ENCODE peak calls at places on chromosomes 13 and 19, in five cellular contexts. One of them, this sample, is unnamed.

GRCh38 chr13:110443633-110444225 is 117.8 kb downstream of the RAB20 start:
- DNase-seq in PC-3: no peak
- DNase-seq in PC-9: no peak
- DNase-seq in fibroblast of lung: no peak
- DNase-seq in SJSA1: peak; percentile 66
- DNase-seq in this sample: no peak

GRCh38 chr19:18321729-18322091 is 1.2 kb downstream of the LSM4 start:
- DNase-seq in PC-3: no peak
- DNase-seq in PC-9: no peak
- DNase-seq in fibroblast of lung: no peak
- DNase-seq in SJSA1: no peak
- DNase-seq in this sample: no peak

GRCh38 chr13:42807236-42807635 is 25.9 kb downstream of the FAM216B start:
- DNase-seq in PC-3: peak; percentile 30
- DNase-seq in PC-9: no peak
- DNase-seq in fibroblast of lung: no peak
- DNase-seq in SJSA1: no peak
- DNase-seq in this sample: no peak

GRCh38 chr13:108769213-108770070 is 140.0 kb downstream of the MYO16 start:
- DNase-seq in PC-3: peak; percentile 75
- DNase-seq in PC-9: peak; percentile 93
- DNase-seq in fibroblast of lung: peak; percentile 19
- DNase-seq in SJSA1: no peak
- DNase-seq in this sample: no peak

GRCh38 chr13:43959291-43959690 is 79.6 kb downstream of the LACC1 start:
- DNase-seq in PC-3: no peak
- DNase-seq in PC-9: peak; percentile 41
- DNase-seq in fibroblast of lung: no peak
- DNase-seq in SJSA1: no peak
- DNase-seq in this sample: no peak

GRCh38 chr19:34336781-34337271 is 28.2 kb upstream of the GPI start:
- DNase-seq in PC-3: peak; percentile 32
- DNase-seq in PC-9: no peak
- DNase-seq in fibroblast of lung: no peak
- DNase-seq in SJSA1: no peak
- DNase-seq in this sample: no peak

GRCh38 chr13:91381371-91381770 is 17.1 kb upstream of the GPC5 start:
- DNase-seq in PC-3: peak; percentile 26
- DNase-seq in PC-9: no peak
- DNase-seq in fibroblast of lung: peak; percentile 28
- DNase-seq in SJSA1: no peak
- DNase-seq in this sample: no peak

GRCh38 chr19:3179739-3180293 is 1.2 kb downstream of the S1PR4 start:
- DNase-seq in PC-3: no peak
- DNase-seq in PC-9: no peak
- DNase-seq in fibroblast of lung: no peak
- DNase-seq in SJSA1: no peak
- DNase-seq in this sample: no peak

GRCh38 chr13:100600915-100601314 is 12.3 kb upstream of the GGACT start:
- DNase-seq in PC-3: no peak
- DNase-seq in PC-9: no peak
- DNase-seq in fibroblast of lung: no peak
- DNase-seq in SJSA1: no peak
- DNase-seq in this sample: no peak

GRCh38 chr19:57560049-57560491 is 407 bp upstream of the ZNF550 start:
- DNase-seq in PC-3: peak; percentile 55
- DNase-seq in PC-9: peak; percentile 86
- DNase-seq in fibroblast of lung: peak; percentile 70
- DNase-seq in SJSA1: peak; percentile 72
- DNase-seq in this sample: peak; percentile 16

GRCh38 chr13:98556968-98557591 is 19.8 kb downstream of the STK24 start:
- DNase-seq in PC-3: no peak
- DNase-seq in PC-9: no peak
- DNase-seq in fibroblast of lung: peak; percentile 72
- DNase-seq in SJSA1: no peak
- DNase-seq in this sample: no peak

GRCh38 chr19:21568816-21569496 is 63.6 kb downstream of the ZNF429 start:
- DNase-seq in PC-3: no peak
- DNase-seq in PC-9: peak; percentile 91
- DNase-seq in fibroblast of lung: peak; percentile 92
- DNase-seq in SJSA1: no peak
- DNase-seq in this sample: no peak

GRCh38 chr19:15285896-15286591 is 46.3 kb downstream of the BRD4 start:
- DNase-seq in PC-3: no peak
- DNase-seq in PC-9: no peak
- DNase-seq in fibroblast of lung: no peak
- DNase-seq in SJSA1: no peak
- DNase-seq in this sample: no peak

GRCh38 chr19:5103061-5103701 is 134.3 kb downstream of the KDM4B start:
- DNase-seq in PC-3: no peak
- DNase-seq in PC-9: no peak
- DNase-seq in fibroblast of lung: peak; percentile 70
- DNase-seq in SJSA1: no peak
- DNase-seq in this sample: no peak

GRCh38 chr19:5103812-5104410 is 135.0 kb downstream of the KDM4B start:
- DNase-seq in PC-3: no peak
- DNase-seq in PC-9: no peak
- DNase-seq in fibroblast of lung: no peak
- DNase-seq in SJSA1: no peak
- DNase-seq in this sample: no peak

GRCh38 chr19:5104871-5105351 is 136.0 kb downstream of the KDM4B start:
- DNase-seq in PC-3: no peak
- DNase-seq in PC-9: no peak
- DNase-seq in fibroblast of lung: no peak
- DNase-seq in SJSA1: no peak
- DNase-seq in this sample: no peak

GRCh38 chr19:5101871-5102270 is 133.0 kb downstream of the KDM4B start:
- DNase-seq in PC-3: no peak
- DNase-seq in PC-9: no peak
- DNase-seq in fibroblast of lung: no peak
- DNase-seq in SJSA1: no peak
- DNase-seq in this sample: no peak

DNA sequence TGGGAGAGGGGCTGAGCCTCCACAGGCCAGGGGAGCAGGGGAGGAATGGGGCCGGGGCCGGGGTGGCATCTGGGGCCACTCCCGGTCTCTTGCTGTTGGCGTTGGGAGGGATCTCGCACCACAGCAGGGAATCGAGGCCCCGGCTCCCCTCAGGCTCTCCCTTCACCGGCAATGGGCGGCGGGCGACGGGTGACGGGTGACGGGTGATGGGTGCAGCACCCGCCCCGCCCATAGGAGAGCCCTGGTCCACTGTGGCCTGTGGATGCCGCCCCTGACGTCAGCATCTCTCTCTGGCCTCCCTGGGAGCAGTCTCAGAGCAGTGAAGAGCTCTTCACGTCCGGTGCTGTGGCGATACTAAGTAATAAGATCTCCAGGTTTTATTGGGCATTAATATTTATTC is 133.6 kb downstream of the KDM4B start:
- DNase-seq in PC-3: no peak
- DNase-seq in PC-9: no peak
- DNase-seq in fibroblast of lung: no peak
- DNase-seq in SJSA1: no peak
- DNase-seq in this sample: no peak
- H3K27ac ChIP-seq in PC-3: no peak overlapping the region
- H3K27ac ChIP-seq in PC-9: no peak overlapping the region
- H3K27ac ChIP-seq in fibroblast of lung: no peak overlapping the region
- H3K27ac ChIP-seq in SJSA1: no peak overlapping the region
- H3K27ac ChIP-seq in this sample: no peak overlapping the region

GRCh38 chr13:92592757-92593156 is 633.9 kb upstream of the GPC6 start:
- DNase-seq in PC-3: no peak
- DNase-seq in PC-9: no peak
- DNase-seq in fibroblast of lung: no peak
- DNase-seq in SJSA1: no peak
- DNase-seq in this sample: no peak
- H3K4me3 ChIP-seq in PC-3: no peak overlapping the region
- H3K4me3 ChIP-seq in PC-9: no peak overlapping the region
- H3K4me3 ChIP-seq in fibroblast of lung: no peak overlapping the region
- H3K4me3 ChIP-seq in SJSA1: no peak overlapping the region
- H3K4me3 ChIP-seq in this sample: no peak overlapping the region

GRCh38 chr19:43675906-43676305 is 5.9 kb upstream of the PLAUR start:
- DNase-seq in PC-3: no peak
- DNase-seq in PC-9: no peak
- DNase-seq in fibroblast of lung: no peak
- DNase-seq in SJSA1: no peak
- DNase-seq in this sample: no peak
- H3K27ac ChIP-seq in PC-3: peak overlapping the region; percentile 99
- H3K27ac ChIP-seq in PC-9: peak overlapping the region; percentile 99
- H3K27ac ChIP-seq in fibroblast of lung: no peak overlapping the region
- H3K27ac ChIP-seq in SJSA1: no peak overlapping the region
- H3K27ac ChIP-seq in this sample: no peak overlapping the region

GRCh38 chr19:6475321-6476108 is 6.1 kb downstream of the DENND1C start:
- DNase-seq in PC-3: no peak
- DNase-seq in PC-9: no peak
- DNase-seq in fibroblast of lung: no peak
- DNase-seq in SJSA1: no peak
- DNase-seq in this sample: no peak
- H3K4me3 ChIP-seq in PC-3: no peak overlapping the region
- H3K4me3 ChIP-seq in PC-9: no peak overlapping the region
- H3K4me3 ChIP-seq in fibroblast of lung: no peak overlapping the region
- H3K4me3 ChIP-seq in SJSA1: no peak overlapping the region
- H3K4me3 ChIP-seq in this sample: no peak overlapping the region

DNA sequence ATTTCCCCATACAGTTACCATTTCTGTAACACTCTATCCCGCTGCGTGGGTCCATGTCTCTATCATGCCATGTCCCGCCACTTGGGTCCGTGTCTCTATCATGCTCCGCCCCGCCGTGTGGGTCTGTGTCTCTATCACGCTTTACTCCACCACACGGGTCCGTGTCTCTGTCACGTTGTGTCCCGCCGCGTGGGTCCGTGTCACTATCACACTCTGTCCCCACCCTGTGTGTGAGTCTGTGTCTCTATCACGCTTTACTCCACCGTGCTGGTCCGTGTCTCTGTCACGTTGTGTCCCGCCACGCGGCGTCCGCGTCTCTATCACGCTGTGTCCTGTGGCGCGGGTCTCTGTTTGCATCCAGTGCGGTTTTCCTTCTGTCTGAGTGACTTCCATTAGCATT is 11.6 kb downstream of the ADPRHL1 start:
- DNase-seq in PC-3: no peak
- DNase-seq in PC-9: no peak
- DNase-seq in fibroblast of lung: no peak
- DNase-seq in SJSA1: no peak
- DNase-seq in this sample: no peak
- H3K27ac ChIP-seq in PC-3: no peak overlapping the region
- H3K27ac ChIP-seq in PC-9: no peak overlapping the region
- H3K27ac ChIP-seq in fibroblast of lung: no peak overlapping the region
- H3K27ac ChIP-seq in SJSA1: no peak overlapping the region
- H3K27ac ChIP-seq in this sample: no peak overlapping the region

DNA sequence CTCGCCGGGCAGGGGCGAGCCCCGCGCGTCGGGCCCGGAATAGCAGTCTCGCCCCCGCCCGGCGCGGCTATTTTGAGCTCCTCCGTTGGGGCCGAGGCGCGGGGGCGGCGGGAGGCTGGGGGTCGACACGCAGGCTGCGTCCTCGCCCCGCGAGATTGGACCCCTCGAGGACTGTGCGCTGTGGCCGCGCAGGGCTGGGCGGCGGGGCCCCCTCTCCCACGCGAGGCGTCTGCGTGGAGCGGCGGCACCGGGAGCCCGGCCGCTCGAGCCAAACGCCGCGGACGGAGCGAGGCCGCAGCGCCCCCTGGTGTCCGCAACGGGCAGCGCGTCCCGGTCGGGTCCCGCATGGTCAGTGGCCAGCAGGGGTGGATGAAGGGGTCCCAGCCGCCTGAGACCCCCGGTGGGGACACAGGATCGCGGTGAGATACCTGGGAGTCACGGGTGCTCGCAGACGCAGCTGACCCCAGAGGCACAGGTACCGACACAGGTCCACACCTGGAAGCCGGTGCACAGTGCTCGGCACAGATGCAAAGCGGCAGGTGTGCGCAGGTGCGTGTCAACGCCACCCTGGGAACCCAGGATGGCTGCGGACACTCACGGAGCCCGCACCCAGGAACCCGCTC is 2.2 kb upstream of the CIRBP start:
- DNase-seq in PC-3: peak; percentile 54
- DNase-seq in PC-9: no peak
- DNase-seq in fibroblast of lung: no peak
- DNase-seq in SJSA1: no peak
- DNase-seq in this sample: no peak
- H3K4me3 ChIP-seq in PC-3: peak overlapping the region; percentile 67
- H3K4me3 ChIP-seq in PC-9: peak overlapping the region; percentile 59
- H3K4me3 ChIP-seq in fibroblast of lung: peak overlapping the region; percentile 51
- H3K4me3 ChIP-seq in SJSA1: peak overlapping the region; percentile 46
- H3K4me3 ChIP-seq in this sample: peak overlapping the region; percentile 60

GRCh38 chr19:5317321-5317720 is 23.3 kb downstream of the PTPRS start:
- DNase-seq in PC-3: no peak
- DNase-seq in PC-9: no peak
- DNase-seq in fibroblast of lung: no peak
- DNase-seq in SJSA1: no peak
- DNase-seq in this sample: no peak
- H3K27ac ChIP-seq in PC-3: no peak overlapping the region
- H3K27ac ChIP-seq in PC-9: no peak overlapping the region
- H3K27ac ChIP-seq in fibroblast of lung: no peak overlapping the region
- H3K27ac ChIP-seq in SJSA1: no peak overlapping the region
- H3K27ac ChIP-seq in this sample: no peak overlapping the region

GRCh38 chr19:39148939-39149529 is 23.4 kb downstream of the PAK4 start:
- DNase-seq in PC-3: no peak
- DNase-seq in PC-9: no peak
- DNase-seq in fibroblast of lung: no peak
- DNase-seq in SJSA1: no peak
- DNase-seq in this sample: no peak

GRCh38 chr19:39151209-39151608 is 25.6 kb downstream of the PAK4 start:
- DNase-seq in PC-3: no peak
- DNase-seq in PC-9: no peak
- DNase-seq in fibroblast of lung: no peak
- DNase-seq in SJSA1: no peak
- DNase-seq in this sample: no peak

GRCh38 chr19:39150807-39151206 is 25.2 kb downstream of the PAK4 start:
- DNase-seq in PC-3: no peak
- DNase-seq in PC-9: no peak
- DNase-seq in fibroblast of lung: no peak
- DNase-seq in SJSA1: no peak
- DNase-seq in this sample: no peak

GRCh38 chr19:39152066-39152465 is 26.5 kb downstream of the PAK4 start:
- DNase-seq in PC-3: no peak
- DNase-seq in PC-9: no peak
- DNase-seq in fibroblast of lung: no peak
- DNase-seq in SJSA1: no peak
- DNase-seq in this sample: no peak

DNA sequence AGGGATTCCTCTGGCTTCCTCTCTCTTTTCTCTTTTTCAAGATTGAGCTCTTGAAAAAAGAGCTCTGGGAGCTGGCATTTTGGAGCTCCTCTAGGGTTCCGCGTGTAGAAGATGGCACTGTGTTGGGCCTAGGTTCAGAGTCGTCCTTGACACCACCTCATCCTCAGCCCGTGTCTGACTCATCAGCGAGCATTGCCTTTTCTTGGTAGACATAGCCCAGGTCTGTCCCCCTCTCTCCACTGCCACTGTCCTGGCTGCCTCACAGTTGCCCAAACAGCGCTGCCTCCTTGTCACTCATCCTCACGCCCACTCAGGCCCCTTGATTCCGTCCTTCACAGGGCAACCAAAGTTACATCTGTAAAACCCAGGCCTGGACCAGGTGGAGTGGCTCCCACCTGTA is 24.6 kb downstream of the PAK4 start:
- DNase-seq in PC-3: no peak
- DNase-seq in PC-9: no peak
- DNase-seq in fibroblast of lung: no peak
- DNase-seq in SJSA1: no peak
- DNase-seq in this sample: no peak
- H3K4me3 ChIP-seq in PC-3: no peak overlapping the region
- H3K4me3 ChIP-seq in PC-9: no peak overlapping the region
- H3K4me3 ChIP-seq in fibroblast of lung: no peak overlapping the region
- H3K4me3 ChIP-seq in SJSA1: no peak overlapping the region
- H3K4me3 ChIP-seq in this sample: no peak overlapping the region

This sample was measured in AG04450.